ENCODE peak calls at places on chromosome 15, in five cellular contexts. J is lung; U is GM23338; W is tibial nerve; O is CD4-positive, alpha-beta T cell. N is an unnamed sample.

GRCh38 chr15:68557469-68558317 is 21.1 kb upstream of the CORO2B start:
- DNase-seq in U (no peak), J (no peak), W (no peak), O (no peak), N (peak)

GRCh38 chr15:60408438-60409105 is 10.8 kb upstream of the ANXA2 start:
- DNase-seq in W (no peak), O (no peak), U (no peak), J (no peak), N (no peak)

GRCh38 chr15:69789648-69790393 is 307.9 kb downstream of the TLE3 start:
- DNase-seq in U (no peak), J (no peak), O (no peak), W (no peak), N (no peak)

GRCh38 chr15:56760186-56760585 is 26.9 kb upstream of the ZNF280D start:
- DNase-seq in O (no peak), U (no peak), J (no peak), W (no peak), N (no peak)

GRCh38 chr15:72847806-72848205 is 64.2 kb upstream of the ADPGK start:
- DNase-seq in W (no peak), U (peak), J (no peak), O (no peak), N (no peak)

GRCh38 chr15:68305420-68305871 is 27.9 kb downstream of the FEM1B start:
- DNase-seq in W (no peak), U (no peak), O (no peak), J (peak), N (peak)

GRCh38 chr15:88572030-88572333 is 25.5 kb upstream of the DET1 start:
- DNase-seq in J (no peak), U (no peak), O (no peak), W (no peak), N (no peak)

GRCh38 chr15:90701048-90701447 is 16.1 kb upstream of the BLM start:
- DNase-seq in J (no peak), U (no peak), O (no peak), W (no peak), N (no peak)

GRCh38 chr15:46442196-46442595 is 807.4 kb downstream of the SQOR start:
- DNase-seq in W (no peak), J (no peak), U (no peak), O (no peak), N (no peak)

GRCh38 chr15:74308643-74308945 is 58.9 kb downstream of the CYP11A1 start:
- DNase-seq in J (no peak), U (no peak), W (no peak), O (no peak), N (no peak)

GRCh38 chr15:99343208-99343607 is 91.9 kb downstream of the LRRC28 start:
- DNase-seq in W (no peak), J (no peak), U (no peak), O (no peak), N (no peak)

GRCh38 chr15:88181613-88182012 is 74.9 kb downstream of the NTRK3 start:
- DNase-seq in W (no peak), U (no peak), J (no peak), O (no peak), N (no peak)

GRCh38 chr15:61517776-61518175 is 288.7 kb upstream of the RORA start:
- DNase-seq in O (no peak), W (no peak), J (no peak), U (no peak), N (no peak)

GRCh38 chr15:37682304-37682703 is 252.1 kb upstream of the TMCO5A start:
- DNase-seq in J (no peak), U (peak), O (no peak), W (no peak), N (no peak)

GRCh38 chr15:77826006-77826695 is 193.4 kb upstream of the LINGO1 start:
- DNase-seq in W (no peak), U (no peak), J (no peak), O (no peak), N (no peak)

GRCh38 chr15:86278586-86278985 is 198.9 kb downstream of the AGBL1 start:
- DNase-seq in J (no peak), U (no peak), W (no peak), O (no peak), N (no peak)

GRCh38 chr15:31480356-31481058 is 153.9 kb downstream of the KLF13 start:
- DNase-seq in J (no peak), U (no peak), W (no peak), O (no peak), N (peak)

GRCh38 chr15:52620496-52620895 is 51.7 kb upstream of the ARPP19 start:
- DNase-seq in W (no peak), U (no peak), O (no peak), J (no peak), N (no peak)

GRCh38 chr15:64141798-64142512 is 9.6 kb upstream of the SNX22 start:
- DNase-seq in J (no peak), U (no peak), O (no peak), W (no peak), N (no peak)
- H3K27ac ChIP-seq in J (no peak), U (peak), O (no peak), W (no peak), N (no peak)

GRCh38 chr15:49877871-49878511 is 241.0 kb downstream of the ATP8B4 start:
- DNase-seq in W (no peak), U (no peak), O (no peak), J (no peak), N (peak)

GRCh38 chr15:49881433-49881832 is 237.6 kb downstream of the ATP8B4 start:
- DNase-seq in J (no peak), U (no peak), W (no peak), O (no peak), N (no peak)

GRCh38 chr15:49876401-49877038 is 242.5 kb downstream of the ATP8B4 start:
- DNase-seq in U (peak), O (no peak), W (no peak), J (no peak), N (peak)

GRCh38 chr15:49875392-49875791 is 243.6 kb downstream of the ATP8B4 start:
- DNase-seq in J (no peak), U (peak), W (no peak), O (no peak), N (no peak)

DNA sequence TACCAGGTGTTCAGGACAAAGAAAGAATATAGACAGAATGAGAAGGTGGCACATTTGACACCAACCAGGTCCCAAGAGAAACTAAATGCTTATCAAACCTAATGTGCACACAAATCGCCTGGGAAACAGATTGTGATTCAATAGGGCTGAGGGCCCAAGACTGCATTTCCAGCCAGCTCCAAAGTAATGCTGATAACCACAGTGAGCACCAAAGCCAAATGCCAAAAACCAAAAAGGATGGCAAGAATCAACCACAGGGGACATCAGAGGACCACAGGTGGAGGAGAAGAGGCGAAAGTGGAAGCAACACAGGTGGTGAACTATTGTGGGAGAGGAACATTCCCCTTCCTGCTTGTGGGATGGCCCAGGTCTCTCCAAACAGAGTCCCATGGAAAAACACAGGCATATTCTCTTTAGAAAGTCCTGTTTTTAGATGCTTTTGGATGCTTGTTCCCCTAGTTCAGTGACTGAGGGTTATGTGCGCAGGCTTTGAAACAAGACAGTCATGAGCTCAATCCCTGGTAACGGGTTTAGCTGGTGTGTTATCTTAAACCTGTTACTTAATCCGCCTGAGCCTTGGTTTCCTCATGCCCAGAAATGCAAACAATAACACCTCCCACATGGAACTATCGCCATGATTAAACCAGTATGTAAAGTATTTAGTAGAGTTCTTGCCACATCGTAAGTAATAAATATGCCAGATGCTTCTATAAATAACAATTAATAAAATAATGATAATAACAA is 241.7 kb downstream of the ATP8B4 start:
- DNase-seq in U (peak), J (no peak), W (no peak), O (no peak), N (peak)
- H3K27ac ChIP-seq in U (no peak), J (peak), W (peak), O (no peak), N (peak)

DNA sequence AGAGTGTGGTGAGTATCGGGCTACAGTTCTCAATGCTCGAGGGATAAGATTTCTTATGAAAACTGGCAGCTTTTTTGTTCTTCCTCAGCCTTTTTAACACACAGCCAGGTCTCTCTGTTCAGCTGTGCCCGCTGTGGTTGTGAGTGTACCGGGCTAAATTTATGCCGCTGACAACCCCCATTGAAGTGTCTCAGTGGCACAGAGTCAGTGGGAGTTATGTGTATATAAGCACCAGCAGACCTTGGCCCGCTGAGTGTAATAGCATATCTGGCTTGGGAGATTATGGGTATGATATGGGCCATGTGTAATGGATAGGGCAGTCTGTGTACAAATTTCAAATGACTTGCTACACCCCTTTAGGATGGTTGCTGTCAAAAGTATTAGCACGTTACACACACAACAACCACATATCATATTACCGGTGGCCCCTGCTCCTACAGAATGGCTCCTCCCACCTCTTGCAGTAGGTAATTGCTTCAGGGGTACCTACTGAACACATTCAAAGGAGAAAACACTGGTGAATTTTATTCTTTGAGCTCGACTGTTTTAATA is 26.9 kb upstream of the NR2F2 start:
- DNase-seq in W (no peak), J (no peak), O (no peak), U (no peak), N (no peak)
- H3K27ac ChIP-seq in W (no peak), J (no peak), O (no peak), U (no peak), N (peak)

GRCh38 chr15:39613271-39613670 is 32.4 kb downstream of the THBS1 start:
- DNase-seq in W (no peak), O (no peak), J (no peak), U (no peak), N (no peak)

GRCh38 chr15:39618063-39618823 is 37.4 kb downstream of the THBS1 start:
- DNase-seq in J (no peak), W (no peak), U (no peak), O (no peak), N (no peak)

GRCh38 chr15:39621210-39621609 is 40.3 kb downstream of the THBS1 start:
- DNase-seq in O (no peak), W (no peak), J (no peak), U (no peak), N (no peak)

GRCh38 chr15:39613861-39614260 is 33.0 kb downstream of the THBS1 start:
- DNase-seq in W (no peak), O (no peak), J (no peak), U (no peak), N (no peak)

GRCh38 chr15:39616731-39617455 is 36.0 kb downstream of the THBS1 start:
- DNase-seq in J (no peak), W (no peak), U (no peak), O (no peak), N (no peak)
- H3K27ac ChIP-seq in J (no peak), W (no peak), U (no peak), O (no peak), N (no peak)

DNA sequence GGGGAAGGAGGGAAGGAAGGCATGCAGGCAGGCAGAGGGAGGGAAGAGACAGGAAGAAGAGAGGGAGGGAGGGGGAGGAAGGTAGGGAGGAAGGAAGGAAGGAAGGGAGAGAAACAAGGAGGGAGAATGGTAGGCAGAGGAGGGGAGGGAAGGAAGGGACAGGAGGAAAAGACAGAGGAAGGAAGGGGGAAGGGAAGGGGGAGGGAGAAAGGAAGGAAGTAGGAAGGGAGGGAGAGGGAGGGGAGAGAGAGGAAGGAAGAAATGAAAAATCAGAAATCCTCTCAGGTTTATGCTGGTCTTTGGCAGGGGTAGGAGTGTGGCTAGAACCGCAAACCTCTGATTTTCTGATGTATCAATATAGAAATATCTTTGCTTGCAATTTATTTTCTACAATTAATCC is 4.2 kb downstream of the PRTG start:
- DNase-seq in W (no peak), U (no peak), J (no peak), O (no peak), N (no peak)
- H3K27ac ChIP-seq in W (no peak), U (no peak), J (no peak), O (no peak), N (no peak)

GRCh38 chr15:58401276-58401675 is 30.5 kb upstream of the LIPC start:
- DNase-seq in O (no peak), U (no peak), W (no peak), J (no peak), N (no peak)
- H3K27ac ChIP-seq in O (no peak), U (no peak), W (no peak), J (no peak), N (no peak)

N was measured in uterus.